ENCODE peak calls at places on chromosome 13, in eight cellular contexts. H, E, U, O, Q, W, R and V are unnamed samples.

GRCh38 chr13:24834902-24835510 is 71.0 kb downstream of the RNF17 start:
- DNase-seq in H (no peak), E (peak; percentile 19), U (no peak), O (no peak), Q (no peak), W (no peak), R (no peak), V (no peak)

GRCh38 chr13:97275775-97276501 is 53.8 kb downstream of the MBNL2 start:
- DNase-seq in H (no peak), E (no peak), U (no peak), O (no peak), Q (no peak), W (no peak), R (no peak), V (no peak)

GRCh38 chr13:47178090-47178950 is 281.5 kb upstream of the HTR2A start:
- DNase-seq in H (no peak), E (no peak), U (no peak), O (no peak), Q (no peak), W (peak; percentile 20), R (no peak), V (no peak)

GRCh38 chr13:30713133-30713532 is 22.2 kb upstream of the ALOX5AP start:
- DNase-seq in H (no peak), E (no peak), U (no peak), O (no peak), Q (no peak), W (no peak), R (no peak), V (no peak)

GRCh38 chr13:47904239-47904638 is 96.8 kb downstream of the SUCLA2 start:
- DNase-seq in H (no peak), E (no peak), U (no peak), O (no peak), Q (no peak), W (no peak), R (no peak), V (no peak)

GRCh38 chr13:23506071-23506820 is 64.0 kb upstream of the TNFRSF19 start:
- DNase-seq in H (no peak), E (no peak), U (no peak), O (no peak), Q (no peak), W (no peak), R (no peak), V (no peak)

GRCh38 chr13:26011996-26012688 is 39.7 kb downstream of the SHISA2 start:
- DNase-seq in H (no peak), E (no peak), U (no peak), O (no peak), Q (peak; percentile 32), W (no peak), R (no peak), V (no peak)

GRCh38 chr13:50208826-50209335 is 193.6 kb downstream of the KCNRG start:
- DNase-seq in H (no peak), E (peak; percentile 24), U (peak; percentile 42), O (peak; percentile 82), Q (peak; percentile 28), W (peak; percentile 89), R (no peak), V (no peak)

GRCh38 chr13:75876371-75877050 is 240.4 kb downstream of the LMO7 start:
- DNase-seq in H (peak; percentile 33), E (peak; percentile 57), U (peak; percentile 75), O (peak; percentile 43), Q (peak; percentile 43), W (peak; percentile 83), R (no peak), V (peak; percentile 55)

GRCh38 chr13:114053026-114053425 is 79.2 kb upstream of the C13orf46 start:
- DNase-seq in H (no peak), E (no peak), U (no peak), O (no peak), Q (no peak), W (peak; percentile 56), R (no peak), V (no peak)

GRCh38 chr13:44311011-44311481 is 62.6 kb upstream of the SERP2 start:
- DNase-seq in H (no peak), E (no peak), U (no peak), O (no peak), Q (no peak), W (peak; percentile 65), R (peak; percentile 93), V (no peak)

GRCh38 chr13:32537580-32538233 is 888 bp downstream of the N4BP2L2 start:
- DNase-seq in H (peak; percentile 12), E (peak; percentile 42), U (peak; percentile 38), O (no peak), Q (peak; percentile 61), W (peak; percentile 26), R (no peak), V (no peak)

GRCh38 chr13:40193290-40194203 is 472.9 kb downstream of the FOXO1 start:
- DNase-seq in H (no peak), E (no peak), U (no peak), O (no peak), Q (no peak), W (peak; percentile 84), R (no peak), V (no peak)

GRCh38 chr13:39196957-39197644 is 158.8 kb downstream of the NHLRC3 start:
- DNase-seq in H (no peak), E (no peak), U (no peak), O (no peak), Q (no peak), W (no peak), R (no peak), V (peak; percentile 28)

GRCh38 chr13:31767175-31767900 is 28.0 kb downstream of the RXFP2 start:
- DNase-seq in H (no peak), E (no peak), U (no peak), O (peak; percentile 86), Q (no peak), W (peak; percentile 94), R (peak; percentile 61), V (no peak)

GRCh38 chr13:108895220-108895704 is 265.9 kb downstream of the MYO16 start:
- DNase-seq in H (no peak), E (no peak), U (no peak), O (peak; percentile 42), Q (no peak), W (peak; percentile 69), R (peak; percentile 60), V (peak; percentile 31)

GRCh38 chr13:63209330-63210017 is 1793.8 kb upstream of the PCDH20 start:
- DNase-seq in H (no peak), E (no peak), U (no peak), O (no peak), Q (no peak), W (no peak), R (no peak), V (no peak)

GRCh38 chr13:80035096-80035495 is 305.8 kb downstream of the SPRY2 start:
- DNase-seq in H (no peak), E (no peak), U (no peak), O (no peak), Q (no peak), W (peak; percentile 74), R (no peak), V (no peak)

GRCh38 chr13:80038371-80038770 is 302.6 kb downstream of the SPRY2 start:
- DNase-seq in H (no peak), E (no peak), U (no peak), O (no peak), Q (no peak), W (no peak), R (no peak), V (no peak)

GRCh38 chr13:80039000-80039399 is 301.9 kb downstream of the SPRY2 start:
- DNase-seq in H (no peak), E (no peak), U (no peak), O (no peak), Q (no peak), W (no peak), R (no peak), V (no peak)

GRCh38 chr13:80036845-80037504 is 304.0 kb downstream of the SPRY2 start:
- DNase-seq in H (no peak), E (no peak), U (no peak), O (no peak), Q (no peak), W (no peak), R (peak; percentile 8), V (no peak)

DNA sequence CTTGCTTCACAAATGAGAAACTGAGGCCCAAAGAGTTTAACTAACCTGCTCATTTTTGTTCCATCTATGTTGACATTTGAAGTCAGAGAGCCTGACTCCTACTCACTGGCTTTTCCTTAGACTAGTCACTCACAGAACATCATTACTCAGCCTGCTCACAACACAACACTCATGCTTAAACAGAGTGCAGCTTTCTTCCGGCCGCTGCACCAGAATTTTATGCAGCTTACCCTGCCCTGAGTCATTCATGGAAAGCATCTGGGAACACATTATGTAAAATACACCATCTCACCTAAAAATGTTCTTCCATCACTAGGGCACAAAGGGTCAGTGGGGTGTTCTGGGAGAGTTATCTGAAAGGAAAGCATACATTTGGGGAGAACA is 303.4 kb downstream of the SPRY2 start:
- DNase-seq in H (no peak), E (no peak), U (no peak), O (peak; percentile 35), Q (no peak), W (peak; percentile 81), R (peak; percentile 85), V (no peak)
- TF ChIP-seq CTCF in H (no peak), E (no peak), U (no peak), O (no peak), Q (no peak), W (no peak), R (no peak), V (no peak)

GRCh38 chr13:29260684-29261083 is 334.8 kb downstream of the SLC7A1 start:
- DNase-seq in H (no peak), E (no peak), U (no peak), O (no peak), Q (no peak), W (no peak), R (no peak), V (no peak)
- TF ChIP-seq CTCF in H (no peak), E (no peak), U (peak; percentile 6), O (no peak), Q (no peak), W (no peak), R (no peak), V (peak; percentile 31)

GRCh38 chr13:21619633-21620220 is 15.8 kb upstream of the MICU2 start:
- DNase-seq in H (no peak), E (no peak), U (no peak), O (no peak), Q (no peak), W (no peak), R (no peak), V (no peak)

GRCh38 chr13:21620858-21621257 is 16.9 kb upstream of the MICU2 start:
- DNase-seq in H (no peak), E (no peak), U (peak; percentile 56), O (no peak), Q (no peak), W (no peak), R (no peak), V (no peak)

DNA sequence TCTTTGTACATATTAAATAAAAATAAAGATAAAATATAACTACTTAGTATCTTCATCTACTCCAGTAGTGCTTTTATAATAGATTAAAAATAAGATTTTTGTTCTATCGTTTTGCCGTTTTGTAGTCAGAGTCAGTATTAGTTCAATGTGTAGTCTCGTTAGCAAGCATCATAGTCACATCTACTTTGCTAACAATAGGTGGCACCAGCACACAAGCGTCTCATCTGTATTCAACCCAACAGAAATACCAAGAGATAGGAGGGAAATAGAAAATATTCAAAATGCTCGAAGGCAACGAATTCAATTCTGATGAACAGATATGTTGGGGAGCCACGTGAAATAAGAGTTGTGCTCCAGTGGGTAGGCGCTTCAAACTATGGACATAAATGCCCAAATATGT is 21.4 kb upstream of the MICU2 start:
- DNase-seq in H (no peak), E (peak; percentile 29), U (peak; percentile 51), O (no peak), Q (no peak), W (peak; percentile 50), R (no peak), V (peak; percentile 63)
- TF ChIP-seq CTCF in H (peak; percentile 54), E (peak; percentile 36), U (peak; percentile 75), O (peak; percentile 45), Q (peak; percentile 17), W (peak; percentile 51), R (peak; percentile 89), V (peak; percentile 49)

GRCh38 chr13:67833564-67833963 is 603.4 kb upstream of the PCDH9 start:
- DNase-seq in H (no peak), E (no peak), U (no peak), O (no peak), Q (no peak), W (no peak), R (no peak), V (no peak)
- TF ChIP-seq CTCF in H (no peak), E (no peak), U (no peak), O (no peak), Q (no peak), W (no peak), R (no peak), V (no peak)